ENCODE peak calls at places on chromosomes 1 and 21, in six cellular contexts. O is caudate nucleus, A is adrenal gland, N is glutamatergic neuron, H is AML-193, C is NCI-H774. B is an unnamed sample.

GRCh38 chr21:40324389-40324788 is 457.2 kb downstream of the PCP4 start:
- DNase-seq in N (no peak), H (no peak), C (no peak), O (no peak), A (no peak), B (no peak)

GRCh38 chr1:212247179-212247721 is 38.0 kb upstream of the PPP2R5A start:
- DNase-seq in H (no peak), N (no peak), C (no peak), O (no peak), A (peak), B (no peak)

GRCh38 chr1:116777831-116778830 is 23.9 kb downstream of the CD2 start:
- DNase-seq in O (no peak), N (no peak), C (no peak), A (no peak), H (no peak), B (no peak)

GRCh38 chr1:174174461-174175329 is 15.4 kb downstream of the RABGAP1L start:
- DNase-seq in N (no peak), A (no peak), C (no peak), H (no peak), O (no peak), B (no peak)

GRCh38 chr1:160362168-160362941 is 4.5 kb upstream of the NHLH1 start:
- DNase-seq in C (no peak), O (no peak), H (no peak), A (no peak), N (peak), B (no peak)

GRCh38 chr21:38869946-38870345 is 64.2 kb downstream of the ETS2 start:
- DNase-seq in H (no peak), O (no peak), A (no peak), N (no peak), C (peak), B (peak)

GRCh38 chr1:221699582-221700519 is 42.0 kb downstream of the DUSP10 start:
- DNase-seq in N (no peak), A (no peak), O (no peak), C (no peak), H (no peak), B (no peak)

GRCh38 chr1:41435570-41436178 is 48.8 kb downstream of the EDN2 start:
- DNase-seq in A (no peak), N (peak), C (no peak), O (no peak), H (no peak), B (no peak)

GRCh38 chr1:202201266-202201665 is 7.7 kb downstream of the LGR6 start:
- DNase-seq in O (no peak), N (no peak), A (no peak), H (no peak), C (no peak), B (no peak)

GRCh38 chr1:201015551-201016091 is 7.9 kb downstream of the KIF21B start:
- DNase-seq in H (peak), A (no peak), O (no peak), N (no peak), C (no peak), B (no peak)

GRCh38 chr1:85148524-85149250 is 52.1 kb downstream of the SYDE2 start:
- DNase-seq in A (no peak), C (no peak), O (no peak), N (no peak), H (no peak), B (no peak)

GRCh38 chr1:13593511-13594131 is 10.0 kb downstream of the PDPN start:
- DNase-seq in H (no peak), N (no peak), A (peak), O (no peak), C (no peak), B (no peak)

GRCh38 chr1:20848162-20848561 is 61.1 kb upstream of the HP1BP3 start:
- DNase-seq in N (no peak), H (no peak), O (no peak), A (no peak), C (no peak), B (no peak)

GRCh38 chr1:232174306-232174705 is 455.6 kb downstream of the SIPA1L2 start:
- DNase-seq in H (no peak), C (no peak), A (no peak), N (no peak), O (no peak), B (no peak)

GRCh38 chr1:172040466-172040865 is 199.2 kb downstream of the DNM3 start:
- DNase-seq in O (no peak), H (no peak), N (no peak), A (no peak), C (no peak), B (no peak)

GRCh38 chr1:207336559-207337467 is 15.3 kb downstream of the CD55 start:
- DNase-seq in O (no peak), H (no peak), A (no peak), N (no peak), C (peak), B (no peak)

GRCh38 chr21:14513772-14514171 is 32.3 kb downstream of the SAMSN1 start:
- DNase-seq in H (no peak), O (no peak), C (no peak), N (no peak), A (no peak), B (no peak)

GRCh38 chr1:52125727-52126359 is 16.0 kb upstream of the ZFYVE9 start:
- DNase-seq in H (no peak), C (no peak), A (no peak), N (no peak), O (no peak), B (no peak)

GRCh38 chr1:103371234-103371633 is 154.3 kb upstream of the RNPC3 start:
- DNase-seq in N (no peak), O (no peak), A (no peak), H (no peak), C (no peak), B (no peak)

GRCh38 chr1:36034692-36035091 is 49.2 kb upstream of the TEKT2 start:
- DNase-seq in A (no peak), O (no peak), H (peak), C (no peak), N (no peak), B (no peak)

GRCh38 chr1:64489707-64490106 is 19.8 kb downstream of the CACHD1 start:
- DNase-seq in C (no peak), H (no peak), O (no peak), A (no peak), N (no peak), B (no peak)

GRCh38 chr1:44240802-44241671 is 27.8 kb downstream of the DMAP1 start:
- DNase-seq in O (no peak), N (peak), H (no peak), C (no peak), A (no peak), B (no peak)

GRCh38 chr1:220409751-220410370 is 118.1 kb upstream of the MARK1 start:
- DNase-seq in C (no peak), O (no peak), H (no peak), N (no peak), A (no peak), B (no peak)

GRCh38 chr21:29430030-29430429 is 131.3 kb downstream of the BACH1 start:
- DNase-seq in H (no peak), C (no peak), O (no peak), N (no peak), A (no peak), B (no peak)

GRCh38 chr1:18010945-18011344 is 96.7 kb upstream of the IGSF21 start:
- DNase-seq in A (no peak), C (no peak), H (no peak), O (no peak), N (no peak), B (no peak)

GRCh38 chr1:58649555-58649954 is 50.3 kb downstream of the MYSM1 start:
- DNase-seq in C (no peak), O (no peak), H (no peak), N (no peak), A (peak), B (no peak)

GRCh38 chr1:186244825-186245224 is 130.2 kb downstream of the TPR start:
- DNase-seq in N (peak), O (no peak), C (no peak), A (no peak), H (no peak), B (no peak)

GRCh38 chr1:243742814-243743213 is 107.2 kb downstream of the AKT3 start:
- DNase-seq in C (no peak), H (no peak), N (no peak), O (no peak), A (no peak), B (no peak)

B was measured in NCI-H2081.